ENCODE peak calls at places on chromosome 9, in five cellular contexts. K is lower lobe of right lung; Y is CD4-positive, CD25-positive, alpha-beta regulatory T cell; R is foreskin fibroblast; J is astrocyte of the cerebellum. O is an unnamed sample.

GRCh38 chr9:110148384-110148783 is 59.6 kb downstream of the C9orf152 start:
- DNase-seq in K (no peak), Y (peak), R (no peak), J (no peak), O (no peak)

GRCh38 chr9:38081356-38082108 is 12.5 kb upstream of the SHB start:
- DNase-seq in K (no peak), Y (no peak), R (no peak), J (no peak), O (no peak)

GRCh38 chr9:79757906-79758669 is 186.3 kb downstream of the TLE4 start:
- DNase-seq in K (no peak), Y (peak), R (peak), J (no peak), O (no peak)

GRCh38 chr9:33468215-33468730 is 5.5 kb downstream of the NOL6 start:
- DNase-seq in K (peak), Y (no peak), R (no peak), J (no peak), O (no peak)

GRCh38 chr9:20355022-20355421 is 267.3 kb downstream of the MLLT3 start:
- DNase-seq in K (no peak), Y (no peak), R (peak), J (no peak), O (no peak)

GRCh38 chr9:70159630-70160029 is 99.1 kb upstream of the SMC5 start:
- DNase-seq in K (no peak), Y (no peak), R (no peak), J (peak), O (no peak)

GRCh38 chr9:98997580-98997979 is 53.9 kb downstream of the COL15A1 start:
- DNase-seq in K (no peak), Y (no peak), R (no peak), J (no peak), O (no peak)

GRCh38 chr9:93124793-93125192 is 9.3 kb downstream of the NINJ1 start:
- DNase-seq in K (peak), Y (no peak), R (no peak), J (no peak), O (no peak)

GRCh38 chr9:87229127-87229526 is 268.5 kb upstream of the DAPK1 start:
- DNase-seq in K (no peak), Y (no peak), R (no peak), J (no peak), O (no peak)

GRCh38 chr9:8256880-8257279 is 457.3 kb upstream of the DMAC1 start:
- DNase-seq in K (no peak), Y (no peak), R (no peak), J (no peak), O (no peak)

GRCh38 chr9:93261281-93261680 is 77.3 kb downstream of the WNK2 start:
- DNase-seq in K (no peak), Y (no peak), R (no peak), J (no peak), O (no peak)

GRCh38 chr9:134781895-134782294 is 98.7 kb upstream of the FCN2 start:
- DNase-seq in K (no peak), Y (no peak), R (no peak), J (no peak), O (no peak)

GRCh38 chr9:92276223-92277007 is 17.1 kb downstream of the IARS1 start:
- DNase-seq in K (no peak), Y (peak), R (no peak), J (no peak), O (no peak)

GRCh38 chr9:35114921-35115341 is 731 bp downstream of the ATOSB start:
- DNase-seq in K (peak), Y (peak), R (peak), J (no peak), O (no peak)

GRCh38 chr9:19173598-19174125 is 46.4 kb upstream of the PLIN2 start:
- DNase-seq in K (no peak), Y (no peak), R (no peak), J (no peak), O (no peak)

DNA sequence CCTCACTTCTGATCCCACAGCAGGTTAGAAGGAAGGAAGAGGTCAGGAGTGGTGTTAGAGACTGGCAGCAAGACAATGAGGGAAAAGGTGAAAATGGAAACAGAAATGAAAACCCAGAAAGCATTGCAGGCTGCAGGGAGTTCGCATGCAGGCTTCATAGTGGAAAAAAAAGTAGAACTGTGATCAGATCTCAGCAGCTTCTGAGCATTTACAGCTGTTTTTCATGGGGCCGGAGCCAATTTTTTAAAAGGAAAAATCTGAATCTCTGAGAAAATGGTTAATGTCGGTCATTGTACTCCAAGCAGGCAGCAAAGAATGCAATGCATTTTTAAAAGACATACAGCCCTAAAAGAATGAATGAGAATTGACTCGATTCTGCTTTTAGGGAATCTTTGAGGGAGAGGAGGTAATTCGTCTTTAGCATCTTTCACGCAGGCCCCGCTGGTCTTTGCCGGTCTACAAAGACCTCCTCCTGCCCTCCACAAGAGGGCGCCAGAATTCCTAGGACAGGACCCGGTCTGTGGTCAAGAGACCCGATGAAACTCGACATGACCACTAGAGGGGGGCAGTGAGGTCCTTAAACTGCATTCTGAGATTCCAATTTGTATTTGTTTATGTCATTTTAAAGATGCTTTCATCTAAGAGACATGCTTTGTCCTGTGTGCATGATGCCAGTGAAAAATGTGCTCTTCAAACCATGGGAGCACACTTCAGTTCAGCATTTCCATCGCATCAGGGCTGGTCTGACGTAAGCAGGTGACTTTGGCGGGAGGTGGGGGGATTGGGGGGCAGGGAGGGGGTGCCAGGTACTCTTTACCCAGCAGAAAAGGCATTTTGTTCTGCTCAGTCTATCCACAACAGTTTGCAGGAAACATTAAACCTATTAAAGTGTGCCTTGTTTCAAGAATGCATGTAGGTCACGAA is 43.7 kb upstream of the TMEM252 start:
- DNase-seq in K (peak), Y (peak), R (peak), J (peak), O (no peak)
- H3K4me3 ChIP-seq in K (no peak), Y (no peak), R (no peak), J (no peak), O (no peak)

GRCh38 chr9:5593904-5594303 is 35.0 kb upstream of the RIC1 start:
- DNase-seq in K (no peak), Y (no peak), R (no peak), J (no peak), O (no peak)
- H3K4me3 ChIP-seq in K (no peak), Y (no peak), R (no peak), J (no peak), O (no peak)

GRCh38 chr9:15354713-15355112 is 47.7 kb upstream of the TTC39B start:
- DNase-seq in K (no peak), Y (peak), R (no peak), J (no peak), O (no peak)
- H3K4me3 ChIP-seq in K (no peak), Y (no peak), R (no peak), J (no peak), O (no peak)

GRCh38 chr9:37034938-37035471 is 937 bp upstream of the PAX5 start:
- DNase-seq in K (no peak), Y (no peak), R (no peak), J (no peak), O (no peak)
- H3K4me3 ChIP-seq in K (no peak), Y (no peak), R (no peak), J (no peak), O (no peak)

GRCh38 chr9:26142631-26143030 is 464.4 kb upstream of the TUSC1 start:
- DNase-seq in K (no peak), Y (no peak), R (no peak), J (no peak), O (no peak)

GRCh38 chr9:26142201-26142600 is 464.0 kb upstream of the TUSC1 start:
- DNase-seq in K (no peak), Y (no peak), R (no peak), J (no peak), O (no peak)

GRCh38 chr9:26148128-26148527 is 469.9 kb upstream of the TUSC1 start:
- DNase-seq in K (no peak), Y (no peak), R (no peak), J (no peak), O (no peak)

DNA sequence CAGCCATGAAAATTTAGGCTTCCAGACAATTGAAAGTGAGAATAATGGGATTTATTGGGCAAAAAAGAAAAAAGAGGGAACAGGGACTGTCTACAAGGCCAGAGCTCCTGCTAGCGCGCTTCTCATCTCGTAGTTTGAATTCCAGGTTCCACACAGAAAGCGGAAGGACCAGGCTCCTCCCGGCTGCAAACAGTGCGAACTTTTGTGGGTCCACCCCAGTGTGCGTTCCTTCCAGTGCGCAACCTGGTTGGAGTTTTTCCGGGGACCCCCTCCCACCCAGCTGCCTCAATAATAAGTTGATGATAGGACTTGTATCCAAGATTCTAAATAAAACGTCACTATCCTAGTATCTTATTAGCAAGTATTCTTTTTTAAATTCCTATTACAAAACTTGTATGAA is 467.7 kb upstream of the TUSC1 start:
- DNase-seq in K (no peak), Y (no peak), R (no peak), J (no peak), O (no peak)
- H3K4me3 ChIP-seq in K (no peak), Y (no peak), R (no peak), J (no peak), O (no peak)

GRCh38 chr9:1052119-1052907 is 2.2 kb downstream of the DMRT2 start:
- DNase-seq in K (no peak), Y (no peak), R (no peak), J (no peak), O (no peak)
- H3K4me3 ChIP-seq in K (peak), Y (no peak), R (peak), J (peak), O (no peak)

GRCh38 chr9:136243631-136244030 is 2.0 kb downstream of the QSOX2 start:
- DNase-seq in K (no peak), Y (peak), R (no peak), J (no peak), O (no peak)

GRCh38 chr9:136241540-136241939 is 4.1 kb downstream of the QSOX2 start:
- DNase-seq in K (no peak), Y (no peak), R (no peak), J (no peak), O (no peak)

GRCh38 chr9:136242908-136243525 is 2.6 kb downstream of the QSOX2 start:
- DNase-seq in K (no peak), Y (peak), R (no peak), J (no peak), O (no peak)

GRCh38 chr9:136240941-136241340 is 4.7 kb downstream of the QSOX2 start:
- DNase-seq in K (no peak), Y (no peak), R (no peak), J (no peak), O (no peak)

DNA sequence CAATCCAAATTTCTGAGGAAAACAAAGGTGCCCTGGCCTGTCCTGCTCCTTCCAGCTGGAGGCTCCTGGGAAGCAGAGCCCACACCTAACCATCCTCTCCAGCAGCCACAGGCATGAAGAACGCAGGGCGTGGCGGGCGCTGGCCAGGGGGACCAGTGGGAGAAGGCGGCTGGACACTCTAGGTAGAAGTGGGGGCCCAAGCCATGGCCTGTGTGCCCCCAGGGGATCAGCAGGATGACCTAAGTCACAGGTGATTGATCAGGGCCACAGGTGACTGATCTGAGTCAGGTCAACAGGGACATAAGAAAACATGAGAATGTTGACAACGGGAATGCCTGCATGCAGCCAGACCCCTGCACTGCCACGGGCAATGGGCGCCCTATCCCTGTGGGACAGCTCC is 3.4 kb downstream of the QSOX2 start:
- DNase-seq in K (no peak), Y (no peak), R (no peak), J (no peak), O (no peak)
- H3K4me3 ChIP-seq in K (no peak), Y (no peak), R (no peak), J (no peak), O (no peak)

DNA sequence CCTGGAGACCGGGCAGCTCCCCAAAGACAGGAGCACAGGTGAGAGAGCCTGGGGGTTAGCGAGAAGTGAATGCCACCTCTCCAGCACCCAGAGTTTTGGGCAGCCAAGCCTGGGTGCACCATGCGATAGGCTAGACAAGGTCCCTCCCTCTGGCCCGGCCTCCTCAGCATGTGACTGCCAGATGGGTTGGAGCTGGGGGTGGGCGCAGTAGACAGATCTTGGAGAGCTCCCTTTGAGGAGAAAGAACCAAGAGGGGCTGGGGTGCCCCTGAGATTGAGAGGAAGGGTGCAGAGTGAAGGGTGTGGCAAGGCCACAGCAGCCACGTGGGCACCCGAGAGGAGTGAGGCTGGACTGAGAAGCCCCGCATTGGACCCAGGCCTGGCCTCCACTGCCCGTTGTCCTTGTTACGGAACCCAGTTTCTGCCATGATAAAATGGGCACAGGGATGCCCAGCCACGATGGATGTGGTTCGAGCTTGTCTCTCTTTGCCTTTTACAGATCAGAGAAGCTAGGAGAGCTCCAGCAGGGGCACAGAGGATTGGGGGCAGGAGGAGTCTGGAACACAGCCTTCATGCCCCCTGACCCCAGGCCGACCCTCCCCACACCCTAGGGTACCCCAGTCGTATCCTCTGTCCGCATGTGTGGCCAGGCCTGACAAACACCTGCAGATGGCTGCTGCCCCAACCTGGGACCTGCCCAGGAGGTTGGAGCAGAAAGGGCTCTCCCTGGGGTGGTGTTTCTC is 1.3 kb downstream of the TMEM141 start:
- DNase-seq in K (peak), Y (no peak), R (no peak), J (no peak), O (no peak)
- H3K4me3 ChIP-seq in K (peak), Y (no peak), R (peak), J (peak), O (peak)

O was measured in epithelial cell of proximal tubule.